ENCODE peak calls at places on chromosome 18, in ten cellular contexts. V is spleen, K is GM12878, H is HCT116, S is breast epithelium, T is upper lobe of left lung, I is sigmoid colon, D is Panc1, Y is K562, A is HL-60. E is an unnamed sample.

GRCh38 chr18:79975043-79975442 is 10.6 kb downstream of the HSBP1L1 start:
- DNase-seq in K (no peak), S (no peak), T (no peak), A (no peak), D (no peak), Y (peak), V (no peak), H (no peak), I (no peak), E (no peak)

GRCh38 chr18:11664286-11664685 is 24.8 kb upstream of the GNAL start:
- DNase-seq in I (no peak), S (no peak), T (no peak), A (no peak), D (no peak), V (no peak), K (no peak), Y (no peak), H (no peak), E (peak)

GRCh38 chr18:41870817-41871216 is 84.2 kb upstream of the PIK3C3 start:
- DNase-seq in I (no peak), A (no peak), T (no peak), V (no peak), H (no peak), K (no peak), Y (no peak), S (no peak), D (no peak), E (no peak)

GRCh38 chr18:3966985-3967856 is 487.9 kb downstream of the DLGAP1 start:
- DNase-seq in D (no peak), V (no peak), I (no peak), H (no peak), A (no peak), T (no peak), K (no peak), S (no peak), Y (no peak), E (no peak)

GRCh38 chr18:63301458-63301857 is 18.1 kb downstream of the BCL2 start:
- DNase-seq in Y (no peak), H (no peak), K (no peak), A (no peak), V (no peak), T (peak), I (no peak), D (no peak), S (no peak), E (no peak)

GRCh38 chr18:30970201-30970816 is 72.2 kb downstream of the DSC3 start:
- DNase-seq in I (no peak), Y (no peak), K (no peak), T (no peak), A (no peak), S (no peak), D (no peak), V (no peak), H (peak), E (no peak)

GRCh38 chr18:40875101-40875500 is 1079.9 kb upstream of the PIK3C3 start:
- DNase-seq in H (no peak), I (no peak), K (no peak), D (no peak), S (no peak), Y (no peak), A (no peak), T (no peak), V (no peak), E (no peak)

GRCh38 chr18:10927290-10927979 is 221.9 kb downstream of the PIEZO2 start:
- DNase-seq in K (no peak), D (no peak), H (no peak), S (no peak), T (no peak), I (no peak), A (no peak), V (no peak), Y (no peak), E (no peak)

GRCh38 chr18:5779922-5780321 is 115.4 kb downstream of the TMEM200C start:
- DNase-seq in A (no peak), V (no peak), I (no peak), H (no peak), T (no peak), D (no peak), K (no peak), S (no peak), Y (no peak), E (peak)

GRCh38 chr18:23058746-23059440 is 76.4 kb upstream of the CABLES1 start:
- DNase-seq in H (no peak), I (no peak), Y (no peak), K (no peak), T (no peak), A (no peak), D (no peak), V (no peak), S (no peak), E (no peak)

GRCh38 chr18:73653251-73653650 is 494.4 kb downstream of the FBXO15 start:
- DNase-seq in V (no peak), H (no peak), D (no peak), T (no peak), Y (no peak), K (no peak), S (no peak), A (no peak), I (no peak), E (no peak)

GRCh38 chr18:73653836-73654235 is 493.8 kb downstream of the FBXO15 start:
- DNase-seq in A (no peak), I (no peak), D (no peak), T (no peak), H (no peak), K (no peak), V (no peak), Y (no peak), S (no peak), E (no peak)
- TF ChIP-seq POLR2AphosphoS5 in A (no peak), I (no peak), D (no peak), T (no peak), H (no peak), K (no peak), V (no peak), Y (no peak), S (no peak), E (no peak)

GRCh38 chr18:26865557-26865956 is at the start of gene AQP4:
- DNase-seq in Y (no peak), I (no peak), S (no peak), D (no peak), A (no peak), H (no peak), T (peak), V (no peak), K (no peak), E (no peak)
- H3K4me3 ChIP-seq in Y (no peak), I (no peak), S (no peak), D (no peak), A (no peak), H (no peak), T (peak), V (no peak), K (no peak), E (no peak)

GRCh38 chr18:48216639-48217280 is 192.4 kb downstream of the ZBTB7C start:
- DNase-seq in Y (no peak), H (no peak), I (no peak), V (no peak), K (no peak), D (no peak), T (no peak), S (no peak), A (no peak), E (no peak)

GRCh38 chr18:48219429-48220145 is 189.6 kb downstream of the ZBTB7C start:
- DNase-seq in S (no peak), T (no peak), Y (no peak), I (no peak), K (no peak), A (no peak), D (no peak), H (no peak), V (no peak), E (peak)

GRCh38 chr18:48215876-48216638 is 193.1 kb downstream of the ZBTB7C start:
- DNase-seq in V (no peak), A (no peak), I (no peak), T (no peak), S (no peak), D (no peak), Y (no peak), H (no peak), K (no peak), E (no peak)

GRCh38 chr18:48218285-48219022 is 190.7 kb downstream of the ZBTB7C start:
- DNase-seq in A (no peak), T (no peak), S (no peak), H (no peak), K (no peak), I (no peak), D (no peak), Y (no peak), V (no peak), E (peak)

GRCh38 chr18:48217306-48218250 is 191.6 kb downstream of the ZBTB7C start:
- DNase-seq in V (no peak), I (no peak), T (no peak), A (no peak), S (no peak), H (no peak), D (no peak), Y (no peak), K (no peak), E (peak)
- TF ChIP-seq CTCF in V (no peak), I (no peak), T (no peak), A (no peak), S (no peak), H (no peak), D (no peak), Y (no peak), K (no peak), E (no peak)

DNA sequence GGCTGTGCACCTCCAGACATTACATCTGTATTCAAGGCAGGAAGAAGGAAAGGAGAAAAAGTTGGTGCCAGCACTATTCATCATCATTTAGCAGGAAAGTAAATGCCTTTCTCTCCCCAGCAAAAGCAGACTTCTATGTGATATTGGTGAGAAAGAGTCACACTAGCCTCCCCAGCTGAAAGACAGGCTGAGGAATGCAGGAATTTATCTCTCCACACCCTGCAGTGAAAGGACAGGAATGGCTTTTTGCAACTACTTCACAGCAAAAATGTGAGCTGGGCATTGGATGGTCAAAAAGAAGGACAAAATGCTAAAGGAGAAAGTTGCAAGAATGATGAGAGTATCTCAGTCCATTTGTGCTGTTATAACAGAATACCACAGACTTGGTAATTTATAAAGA is 388.3 kb upstream of the SLC14A2 start:
- DNase-seq in D (no peak), V (no peak), S (no peak), H (no peak), T (no peak), K (no peak), I (no peak), A (no peak), Y (no peak), E (no peak)
- TF ChIP-seq POLR2AphosphoS5 in D (no peak), V (no peak), S (no peak), H (no peak), T (no peak), K (no peak), I (no peak), A (no peak), Y (no peak), E (no peak)

GRCh38 chr18:59123588-59124369 is 15.9 kb upstream of the SEC11C start:
- DNase-seq in V (no peak), D (no peak), A (no peak), T (no peak), H (no peak), I (no peak), K (no peak), Y (no peak), S (no peak), E (no peak)

GRCh38 chr18:59127047-59127446 is 12.6 kb upstream of the SEC11C start:
- DNase-seq in Y (no peak), T (no peak), S (no peak), V (no peak), I (no peak), A (no peak), K (no peak), H (no peak), D (no peak), E (no peak)

GRCh38 chr18:59129964-59130703 is 9.6 kb upstream of the SEC11C start:
- DNase-seq in D (no peak), Y (no peak), K (no peak), H (no peak), T (no peak), A (no peak), S (no peak), I (no peak), V (no peak), E (no peak)

DNA sequence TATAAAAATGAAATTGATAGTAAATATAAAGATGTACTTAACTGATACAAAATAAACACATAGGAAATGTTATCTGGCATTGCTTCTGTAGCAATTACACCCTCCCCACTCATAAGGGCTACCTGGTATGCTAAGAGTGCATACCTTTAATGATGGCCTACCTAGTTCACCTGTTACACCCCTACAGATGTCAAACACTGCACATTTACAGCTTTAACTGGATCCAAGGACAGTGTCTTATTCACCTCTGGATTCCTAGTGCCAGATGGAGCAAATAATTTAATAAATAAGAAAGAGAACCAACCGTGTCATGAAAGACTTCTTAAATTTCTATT is 15.3 kb upstream of the SEC11C start:
- DNase-seq in A (no peak), H (no peak), T (no peak), K (no peak), Y (no peak), S (no peak), V (no peak), I (no peak), D (no peak), E (no peak)
- H3K4me3 ChIP-seq in A (no peak), H (no peak), T (no peak), K (no peak), Y (no peak), S (no peak), V (no peak), I (no peak), D (no peak), E (no peak)

E was measured in esophagus muscularis mucosa.